ENCODE peak calls at places on chromosomes 2 and 18, in five cellular contexts. One of them, this sample, is unnamed.

GRCh38 chr2:33213648-33214047 is 262.8 kb upstream of the RASGRP3 start:
- DNase-seq in DMS153: no peak
- DNase-seq in stimulated activated CD4-positive, alpha-beta T cell treated with anti-CD3 and anti-CD28 coated beads, Interleukin-15, amount 100 ng/mL, for 24 hours: no peak
- DNase-seq in hepatic stellate cell: no peak
- DNase-seq in cardiac muscle cell: no peak
- DNase-seq in this sample: no peak

GRCh38 chr18:58780045-58780444 is 84.6 kb upstream of the ZNF532 start:
- DNase-seq in DMS153: no peak
- DNase-seq in stimulated activated CD4-positive, alpha-beta T cell treated with anti-CD3 and anti-CD28 coated beads, Interleukin-15, amount 100 ng/mL, for 24 hours: no peak
- DNase-seq in hepatic stellate cell: no peak
- DNase-seq in cardiac muscle cell: no peak
- DNase-seq in this sample: no peak

GRCh38 chr2:19114754-19115231 is 243.6 kb downstream of the OSR1 start:
- DNase-seq in DMS153: no peak
- DNase-seq in stimulated activated CD4-positive, alpha-beta T cell treated with anti-CD3 and anti-CD28 coated beads, Interleukin-15, amount 100 ng/mL, for 24 hours: no peak
- DNase-seq in hepatic stellate cell: no peak
- DNase-seq in cardiac muscle cell: no peak
- DNase-seq in this sample: no peak

GRCh38 chr2:122144884-122145283 is 389.4 kb downstream of the TSN start:
- DNase-seq in DMS153: no peak
- DNase-seq in stimulated activated CD4-positive, alpha-beta T cell treated with anti-CD3 and anti-CD28 coated beads, Interleukin-15, amount 100 ng/mL, for 24 hours: no peak
- DNase-seq in hepatic stellate cell: no peak
- DNase-seq in cardiac muscle cell: no peak
- DNase-seq in this sample: no peak

GRCh38 chr2:235055891-235056516 is 104.2 kb downstream of the SH3BP4 start:
- DNase-seq in DMS153: no peak
- DNase-seq in stimulated activated CD4-positive, alpha-beta T cell treated with anti-CD3 and anti-CD28 coated beads, Interleukin-15, amount 100 ng/mL, for 24 hours: no peak
- DNase-seq in hepatic stellate cell: peak; percentile 38
- DNase-seq in cardiac muscle cell: peak; percentile 70
- DNase-seq in this sample: no peak

GRCh38 chr2:150619607-150620330 is 132.3 kb upstream of the RND3 start:
- DNase-seq in DMS153: no peak
- DNase-seq in stimulated activated CD4-positive, alpha-beta T cell treated with anti-CD3 and anti-CD28 coated beads, Interleukin-15, amount 100 ng/mL, for 24 hours: no peak
- DNase-seq in hepatic stellate cell: no peak
- DNase-seq in cardiac muscle cell: no peak
- DNase-seq in this sample: no peak

GRCh38 chr18:10454800-10455550 is 540 bp downstream of the APCDD1 start:
- DNase-seq in DMS153: no peak
- DNase-seq in stimulated activated CD4-positive, alpha-beta T cell treated with anti-CD3 and anti-CD28 coated beads, Interleukin-15, amount 100 ng/mL, for 24 hours: peak; percentile 9
- DNase-seq in hepatic stellate cell: no peak
- DNase-seq in cardiac muscle cell: peak; percentile 56
- DNase-seq in this sample: no peak

GRCh38 chr2:67389286-67389685 is 7.8 kb upstream of the ETAA1 start:
- DNase-seq in DMS153: no peak
- DNase-seq in stimulated activated CD4-positive, alpha-beta T cell treated with anti-CD3 and anti-CD28 coated beads, Interleukin-15, amount 100 ng/mL, for 24 hours: no peak
- DNase-seq in hepatic stellate cell: peak; percentile 17
- DNase-seq in cardiac muscle cell: no peak
- DNase-seq in this sample: no peak

GRCh38 chr2:216371756-216372702 is at the start of gene MARCHF4:
- DNase-seq in DMS153: peak; percentile 82
- DNase-seq in stimulated activated CD4-positive, alpha-beta T cell treated with anti-CD3 and anti-CD28 coated beads, Interleukin-15, amount 100 ng/mL, for 24 hours: peak; percentile 72
- DNase-seq in hepatic stellate cell: peak; percentile 77
- DNase-seq in cardiac muscle cell: peak; percentile 89
- DNase-seq in this sample: peak; percentile 88

GRCh38 chr18:5527603-5528002 is 16.2 kb downstream of the EPB41L3 start:
- DNase-seq in DMS153: no peak
- DNase-seq in stimulated activated CD4-positive, alpha-beta T cell treated with anti-CD3 and anti-CD28 coated beads, Interleukin-15, amount 100 ng/mL, for 24 hours: no peak
- DNase-seq in hepatic stellate cell: no peak
- DNase-seq in cardiac muscle cell: no peak
- DNase-seq in this sample: no peak

GRCh38 chr2:3480352-3481010 is 38.9 kb downstream of the ADI1 start:
- DNase-seq in DMS153: peak; percentile 68
- DNase-seq in stimulated activated CD4-positive, alpha-beta T cell treated with anti-CD3 and anti-CD28 coated beads, Interleukin-15, amount 100 ng/mL, for 24 hours: peak; percentile 25
- DNase-seq in hepatic stellate cell: no peak
- DNase-seq in cardiac muscle cell: no peak
- DNase-seq in this sample: no peak

GRCh38 chr2:233386382-233387041 is 32.2 kb downstream of the DGKD start:
- DNase-seq in DMS153: no peak
- DNase-seq in stimulated activated CD4-positive, alpha-beta T cell treated with anti-CD3 and anti-CD28 coated beads, Interleukin-15, amount 100 ng/mL, for 24 hours: peak; percentile 36
- DNase-seq in hepatic stellate cell: peak; percentile 38
- DNase-seq in cardiac muscle cell: no peak
- DNase-seq in this sample: no peak

GRCh38 chr2:33529771-33530481 is 53.5 kb downstream of the RASGRP3 start:
- DNase-seq in DMS153: no peak
- DNase-seq in stimulated activated CD4-positive, alpha-beta T cell treated with anti-CD3 and anti-CD28 coated beads, Interleukin-15, amount 100 ng/mL, for 24 hours: no peak
- DNase-seq in hepatic stellate cell: peak; percentile 81
- DNase-seq in cardiac muscle cell: no peak
- DNase-seq in this sample: no peak

GRCh38 chr18:33404244-33404873 is 36.2 kb downstream of the CCDC178 start:
- DNase-seq in DMS153: no peak
- DNase-seq in stimulated activated CD4-positive, alpha-beta T cell treated with anti-CD3 and anti-CD28 coated beads, Interleukin-15, amount 100 ng/mL, for 24 hours: no peak
- DNase-seq in hepatic stellate cell: peak; percentile 0
- DNase-seq in cardiac muscle cell: no peak
- DNase-seq in this sample: no peak

GRCh38 chr2:58182527-58182926 is 58.6 kb downstream of the FANCL start:
- DNase-seq in DMS153: no peak
- DNase-seq in stimulated activated CD4-positive, alpha-beta T cell treated with anti-CD3 and anti-CD28 coated beads, Interleukin-15, amount 100 ng/mL, for 24 hours: no peak
- DNase-seq in hepatic stellate cell: no peak
- DNase-seq in cardiac muscle cell: no peak
- DNase-seq in this sample: no peak

GRCh38 chr2:144477281-144477942 is 42.5 kb downstream of the ZEB2 start:
- DNase-seq in DMS153: no peak
- DNase-seq in stimulated activated CD4-positive, alpha-beta T cell treated with anti-CD3 and anti-CD28 coated beads, Interleukin-15, amount 100 ng/mL, for 24 hours: no peak
- DNase-seq in hepatic stellate cell: no peak
- DNase-seq in cardiac muscle cell: no peak
- DNase-seq in this sample: no peak

GRCh38 chr18:32915526-32915925 is 142.7 kb upstream of the KLHL14 start:
- DNase-seq in DMS153: no peak
- DNase-seq in stimulated activated CD4-positive, alpha-beta T cell treated with anti-CD3 and anti-CD28 coated beads, Interleukin-15, amount 100 ng/mL, for 24 hours: no peak
- DNase-seq in hepatic stellate cell: no peak
- DNase-seq in cardiac muscle cell: no peak
- DNase-seq in this sample: no peak

GRCh38 chr2:32865399-32866068 is 81.2 kb upstream of the LTBP1 start:
- DNase-seq in DMS153: no peak
- DNase-seq in stimulated activated CD4-positive, alpha-beta T cell treated with anti-CD3 and anti-CD28 coated beads, Interleukin-15, amount 100 ng/mL, for 24 hours: peak; percentile 5
- DNase-seq in hepatic stellate cell: peak; percentile 83
- DNase-seq in cardiac muscle cell: no peak
- DNase-seq in this sample: no peak

GRCh38 chr18:12293831-12294230 is 14.2 kb upstream of the TUBB6 start:
- DNase-seq in DMS153: no peak
- DNase-seq in stimulated activated CD4-positive, alpha-beta T cell treated with anti-CD3 and anti-CD28 coated beads, Interleukin-15, amount 100 ng/mL, for 24 hours: no peak
- DNase-seq in hepatic stellate cell: no peak
- DNase-seq in cardiac muscle cell: no peak
- DNase-seq in this sample: no peak

GRCh38 chr2:24049485-24050021 is at the start of gene FKBP1B:
- DNase-seq in DMS153: no peak
- DNase-seq in stimulated activated CD4-positive, alpha-beta T cell treated with anti-CD3 and anti-CD28 coated beads, Interleukin-15, amount 100 ng/mL, for 24 hours: peak; percentile 75
- DNase-seq in hepatic stellate cell: peak; percentile 49
- DNase-seq in cardiac muscle cell: peak; percentile 84
- DNase-seq in this sample: peak; percentile 81

GRCh38 chr2:72116081-72116533 is 31.6 kb downstream of the CYP26B1 start:
- DNase-seq in DMS153: no peak
- DNase-seq in stimulated activated CD4-positive, alpha-beta T cell treated with anti-CD3 and anti-CD28 coated beads, Interleukin-15, amount 100 ng/mL, for 24 hours: no peak
- DNase-seq in hepatic stellate cell: no peak
- DNase-seq in cardiac muscle cell: no peak
- DNase-seq in this sample: no peak

GRCh38 chr18:51164327-51165290 is 32.9 kb downstream of the MEX3C start:
- DNase-seq in DMS153: no peak
- DNase-seq in stimulated activated CD4-positive, alpha-beta T cell treated with anti-CD3 and anti-CD28 coated beads, Interleukin-15, amount 100 ng/mL, for 24 hours: no peak
- DNase-seq in hepatic stellate cell: no peak
- DNase-seq in cardiac muscle cell: no peak
- DNase-seq in this sample: no peak

GRCh38 chr2:109384308-109385271 is 229.2 kb downstream of the SEPTIN10 start:
- DNase-seq in DMS153: no peak
- DNase-seq in stimulated activated CD4-positive, alpha-beta T cell treated with anti-CD3 and anti-CD28 coated beads, Interleukin-15, amount 100 ng/mL, for 24 hours: no peak
- DNase-seq in hepatic stellate cell: no peak
- DNase-seq in cardiac muscle cell: no peak
- DNase-seq in this sample: peak; percentile 32

GRCh38 chr2:139805378-139805777 is 1025.2 kb upstream of the NXPH2 start:
- DNase-seq in DMS153: no peak
- DNase-seq in stimulated activated CD4-positive, alpha-beta T cell treated with anti-CD3 and anti-CD28 coated beads, Interleukin-15, amount 100 ng/mL, for 24 hours: no peak
- DNase-seq in hepatic stellate cell: no peak
- DNase-seq in cardiac muscle cell: no peak
- DNase-seq in this sample: no peak

GRCh38 chr2:113818382-113818951 is 62.0 kb upstream of the SLC35F5 start:
- DNase-seq in DMS153: no peak
- DNase-seq in stimulated activated CD4-positive, alpha-beta T cell treated with anti-CD3 and anti-CD28 coated beads, Interleukin-15, amount 100 ng/mL, for 24 hours: no peak
- DNase-seq in hepatic stellate cell: peak; percentile 89
- DNase-seq in cardiac muscle cell: peak; percentile 69
- DNase-seq in this sample: peak; percentile 81

GRCh38 chr2:189178007-189178406 is 1.6 kb downstream of the COL5A2 start:
- DNase-seq in DMS153: no peak
- DNase-seq in stimulated activated CD4-positive, alpha-beta T cell treated with anti-CD3 and anti-CD28 coated beads, Interleukin-15, amount 100 ng/mL, for 24 hours: no peak
- DNase-seq in hepatic stellate cell: no peak
- DNase-seq in cardiac muscle cell: no peak
- DNase-seq in this sample: no peak

GRCh38 chr2:70901235-70902066 is 34.2 kb upstream of the ATP6V1B1 start:
- DNase-seq in DMS153: no peak
- DNase-seq in stimulated activated CD4-positive, alpha-beta T cell treated with anti-CD3 and anti-CD28 coated beads, Interleukin-15, amount 100 ng/mL, for 24 hours: no peak
- DNase-seq in hepatic stellate cell: no peak
- DNase-seq in cardiac muscle cell: no peak
- DNase-seq in this sample: no peak

GRCh38 chr2:146898083-146898482 is 946.7 kb upstream of the ACVR2A start:
- DNase-seq in DMS153: no peak
- DNase-seq in stimulated activated CD4-positive, alpha-beta T cell treated with anti-CD3 and anti-CD28 coated beads, Interleukin-15, amount 100 ng/mL, for 24 hours: no peak
- DNase-seq in hepatic stellate cell: no peak
- DNase-seq in cardiac muscle cell: no peak
- DNase-seq in this sample: no peak

GRCh38 chr2:200406379-200406778 is 99.9 kb downstream of the SPATS2L start:
- DNase-seq in DMS153: no peak
- DNase-seq in stimulated activated CD4-positive, alpha-beta T cell treated with anti-CD3 and anti-CD28 coated beads, Interleukin-15, amount 100 ng/mL, for 24 hours: no peak
- DNase-seq in hepatic stellate cell: no peak
- DNase-seq in cardiac muscle cell: no peak
- DNase-seq in this sample: no peak

GRCh38 chr2:30654404-30654803 is 152.8 kb downstream of the CAPN13 start:
- DNase-seq in DMS153: no peak
- DNase-seq in stimulated activated CD4-positive, alpha-beta T cell treated with anti-CD3 and anti-CD28 coated beads, Interleukin-15, amount 100 ng/mL, for 24 hours: no peak
- DNase-seq in hepatic stellate cell: no peak
- DNase-seq in cardiac muscle cell: no peak
- DNase-seq in this sample: no peak

GRCh38 chr18:33581816-33582215 is 3.8 kb downstream of the ASXL3 start:
- DNase-seq in DMS153: no peak
- DNase-seq in stimulated activated CD4-positive, alpha-beta T cell treated with anti-CD3 and anti-CD28 coated beads, Interleukin-15, amount 100 ng/mL, for 24 hours: no peak
- DNase-seq in hepatic stellate cell: no peak
- DNase-seq in cardiac muscle cell: peak; percentile 46
- DNase-seq in this sample: no peak

GRCh38 chr2:20661028-20661980 is 5.6 kb upstream of the GDF7 start:
- DNase-seq in DMS153: peak; percentile 27
- DNase-seq in stimulated activated CD4-positive, alpha-beta T cell treated with anti-CD3 and anti-CD28 coated beads, Interleukin-15, amount 100 ng/mL, for 24 hours: peak; percentile 68
- DNase-seq in hepatic stellate cell: peak; percentile 86
- DNase-seq in cardiac muscle cell: peak; percentile 74
- DNase-seq in this sample: peak; percentile 19

GRCh38 chr18:79494936-79495335 is 99.2 kb downstream of the NFATC1 start:
- DNase-seq in DMS153: no peak
- DNase-seq in stimulated activated CD4-positive, alpha-beta T cell treated with anti-CD3 and anti-CD28 coated beads, Interleukin-15, amount 100 ng/mL, for 24 hours: no peak
- DNase-seq in hepatic stellate cell: no peak
- DNase-seq in cardiac muscle cell: no peak
- DNase-seq in this sample: no peak

GRCh38 chr18:26215247-26215970 is 10.8 kb upstream of the TAF4B start:
- DNase-seq in DMS153: no peak
- DNase-seq in stimulated activated CD4-positive, alpha-beta T cell treated with anti-CD3 and anti-CD28 coated beads, Interleukin-15, amount 100 ng/mL, for 24 hours: peak; percentile 55
- DNase-seq in hepatic stellate cell: no peak
- DNase-seq in cardiac muscle cell: no peak
- DNase-seq in this sample: no peak